ENCODE peak calls at places on chromosomes 5 and 9, in six cellular contexts. One of them, this sample, is unnamed.

GRCh38 chr9:86405926-86406325 is 51.7 kb upstream of the TUT7 start:
- DNase-seq in IMR-90: peak
- DNase-seq in mesendoderm: peak
- DNase-seq in mesenchymal stem cell: peak
- DNase-seq in H1: no peak
- DNase-seq in neuronal stem cell: no peak
- DNase-seq in this sample: no peak

GRCh38 chr5:115831163-115831768 is 10.1 kb downstream of the ATG12 start:
- DNase-seq in mesendoderm: peak
- DNase-seq in H1: no peak
- DNase-seq in mesenchymal stem cell: peak
- DNase-seq in neuronal stem cell: peak
- DNase-seq in IMR-90: peak
- DNase-seq in this sample: no peak

GRCh38 chr9:95317119-95317892 is at the start of gene FANCC:
- DNase-seq in mesenchymal stem cell: peak
- DNase-seq in neuronal stem cell: peak
- DNase-seq in mesendoderm: peak
- DNase-seq in H1: peak
- DNase-seq in IMR-90: peak
- DNase-seq in this sample: peak

GRCh38 chr9:37953775-37954437 is 50.0 kb upstream of the SLC25A51 start:
- DNase-seq in neuronal stem cell: no peak
- DNase-seq in mesendoderm: peak
- DNase-seq in IMR-90: peak
- DNase-seq in mesenchymal stem cell: peak
- DNase-seq in H1: no peak
- DNase-seq in this sample: no peak

GRCh38 chr9:121691890-121692289 is 40.5 kb downstream of the DAB2IP start:
- DNase-seq in mesenchymal stem cell: peak
- DNase-seq in H1: no peak
- DNase-seq in IMR-90: no peak
- DNase-seq in neuronal stem cell: no peak
- DNase-seq in mesendoderm: peak
- DNase-seq in this sample: no peak

GRCh38 chr5:145502906-145503305 is 332.2 kb downstream of the PRELID2 start:
- DNase-seq in mesenchymal stem cell: no peak
- DNase-seq in IMR-90: no peak
- DNase-seq in H1: no peak
- DNase-seq in neuronal stem cell: no peak
- DNase-seq in mesendoderm: no peak
- DNase-seq in this sample: no peak

GRCh38 chr9:110256392-110257096 is at the start of gene TXN:
- DNase-seq in mesenchymal stem cell: peak
- DNase-seq in IMR-90: peak
- DNase-seq in mesendoderm: peak
- DNase-seq in neuronal stem cell: peak
- DNase-seq in H1: peak
- DNase-seq in this sample: peak

GRCh38 chr9:101087426-101087825 is 58.9 kb downstream of the PLPPR1 start:
- DNase-seq in H1: no peak
- DNase-seq in mesendoderm: peak
- DNase-seq in neuronal stem cell: no peak
- DNase-seq in mesenchymal stem cell: no peak
- DNase-seq in IMR-90: no peak
- DNase-seq in this sample: no peak

GRCh38 chr5:140591747-140592372 is 27.2 kb downstream of the SLC35A4 start:
- DNase-seq in IMR-90: peak
- DNase-seq in mesendoderm: no peak
- DNase-seq in mesenchymal stem cell: peak
- DNase-seq in neuronal stem cell: no peak
- DNase-seq in H1: no peak
- DNase-seq in this sample: no peak

GRCh38 chr9:111389406-111389805 is 59.4 kb upstream of the OR2K2 start:
- DNase-seq in IMR-90: no peak
- DNase-seq in mesendoderm: no peak
- DNase-seq in mesenchymal stem cell: no peak
- DNase-seq in H1: no peak
- DNase-seq in neuronal stem cell: no peak
- DNase-seq in this sample: no peak

GRCh38 chr5:143164557-143164956 is 238.9 kb downstream of the NR3C1 start:
- DNase-seq in IMR-90: peak
- DNase-seq in mesendoderm: no peak
- DNase-seq in neuronal stem cell: no peak
- DNase-seq in H1: no peak
- DNase-seq in mesenchymal stem cell: no peak
- DNase-seq in this sample: no peak

GRCh38 chr5:171318026-171318425 is 9.0 kb downstream of the TLX3 start:
- DNase-seq in neuronal stem cell: no peak
- DNase-seq in IMR-90: no peak
- DNase-seq in mesenchymal stem cell: no peak
- DNase-seq in mesendoderm: peak
- DNase-seq in H1: no peak
- DNase-seq in this sample: peak

GRCh38 chr5:74953961-74954720 is 88.0 kb upstream of the FAM169A start:
- DNase-seq in mesendoderm: no peak
- DNase-seq in mesenchymal stem cell: peak
- DNase-seq in neuronal stem cell: no peak
- DNase-seq in IMR-90: peak
- DNase-seq in H1: no peak
- DNase-seq in this sample: no peak

GRCh38 chr5:84384604-84385575 is at the start of gene EDIL3:
- DNase-seq in mesendoderm: peak
- DNase-seq in neuronal stem cell: peak
- DNase-seq in mesenchymal stem cell: peak
- DNase-seq in IMR-90: peak
- DNase-seq in H1: no peak
- DNase-seq in this sample: peak
- H3K23ac ChIP-seq in mesendoderm: peak
- H3K23ac ChIP-seq in neuronal stem cell: no peak
- H3K23ac ChIP-seq in mesenchymal stem cell: no peak
- H3K23ac ChIP-seq in IMR-90: peak
- H3K23ac ChIP-seq in H1: no peak
- H3K23ac ChIP-seq in this sample: no peak

GRCh38 chr5:157115012-157115411 is 6.2 kb upstream of the HAVCR2 start:
- DNase-seq in neuronal stem cell: no peak
- DNase-seq in H1: no peak
- DNase-seq in IMR-90: no peak
- DNase-seq in mesendoderm: no peak
- DNase-seq in mesenchymal stem cell: no peak
- DNase-seq in this sample: no peak

GRCh38 chr5:157121709-157122108 is 12.9 kb upstream of the HAVCR2 start:
- DNase-seq in IMR-90: no peak
- DNase-seq in mesendoderm: no peak
- DNase-seq in neuronal stem cell: no peak
- DNase-seq in mesenchymal stem cell: no peak
- DNase-seq in H1: no peak
- DNase-seq in this sample: no peak

GRCh38 chr5:157116483-157116954 is 7.7 kb upstream of the HAVCR2 start:
- DNase-seq in neuronal stem cell: no peak
- DNase-seq in mesenchymal stem cell: no peak
- DNase-seq in mesendoderm: no peak
- DNase-seq in H1: no peak
- DNase-seq in IMR-90: no peak
- DNase-seq in this sample: no peak

GRCh38 chr5:157115502-157115901 is 6.7 kb upstream of the HAVCR2 start:
- DNase-seq in mesendoderm: no peak
- DNase-seq in neuronal stem cell: no peak
- DNase-seq in IMR-90: no peak
- DNase-seq in H1: no peak
- DNase-seq in mesenchymal stem cell: no peak
- DNase-seq in this sample: no peak

GRCh38 chr5:157120102-157120501 is 11.3 kb upstream of the HAVCR2 start:
- DNase-seq in mesendoderm: no peak
- DNase-seq in neuronal stem cell: no peak
- DNase-seq in H1: no peak
- DNase-seq in mesenchymal stem cell: no peak
- DNase-seq in IMR-90: no peak
- DNase-seq in this sample: no peak
- H2BK15ac ChIP-seq in mesendoderm: no peak
- H2BK15ac ChIP-seq in neuronal stem cell: no peak
- H2BK15ac ChIP-seq in H1: no peak
- H2BK15ac ChIP-seq in mesenchymal stem cell: no peak
- H2BK15ac ChIP-seq in IMR-90: no peak
- H2BK15ac ChIP-seq in this sample: no peak

GRCh38 chr5:131436081-131436480 is 172.2 kb downstream of the CDC42SE2 start:
- DNase-seq in mesendoderm: no peak
- DNase-seq in H1: no peak
- DNase-seq in IMR-90: no peak
- DNase-seq in neuronal stem cell: no peak
- DNase-seq in mesenchymal stem cell: no peak
- DNase-seq in this sample: no peak
- H3K23ac ChIP-seq in mesendoderm: no peak
- H3K23ac ChIP-seq in H1: no peak
- H3K23ac ChIP-seq in IMR-90: peak
- H3K23ac ChIP-seq in neuronal stem cell: no peak
- H3K23ac ChIP-seq in mesenchymal stem cell: no peak
- H3K23ac ChIP-seq in this sample: no peak

GRCh38 chr9:124366476-124367220 is 48.6 kb downstream of the PSMB7 start:
- DNase-seq in mesendoderm: no peak
- DNase-seq in mesenchymal stem cell: peak
- DNase-seq in IMR-90: peak
- DNase-seq in H1: no peak
- DNase-seq in neuronal stem cell: no peak
- DNase-seq in this sample: no peak

GRCh38 chr9:124369236-124369797 is 45.9 kb downstream of the PSMB7 start:
- DNase-seq in IMR-90: no peak
- DNase-seq in mesendoderm: no peak
- DNase-seq in H1: no peak
- DNase-seq in neuronal stem cell: no peak
- DNase-seq in mesenchymal stem cell: no peak
- DNase-seq in this sample: no peak

GRCh38 chr9:124372038-124372437 is 43.2 kb downstream of the PSMB7 start:
- DNase-seq in IMR-90: peak
- DNase-seq in mesendoderm: no peak
- DNase-seq in mesenchymal stem cell: no peak
- DNase-seq in neuronal stem cell: no peak
- DNase-seq in H1: no peak
- DNase-seq in this sample: no peak

GRCh38 chr9:124371183-124371582 is 44.1 kb downstream of the PSMB7 start:
- DNase-seq in neuronal stem cell: no peak
- DNase-seq in mesendoderm: no peak
- DNase-seq in IMR-90: peak
- DNase-seq in mesenchymal stem cell: peak
- DNase-seq in H1: no peak
- DNase-seq in this sample: no peak

GRCh38 chr9:124368692-124369091 is 46.5 kb downstream of the PSMB7 start:
- DNase-seq in H1: no peak
- DNase-seq in mesendoderm: no peak
- DNase-seq in IMR-90: no peak
- DNase-seq in neuronal stem cell: no peak
- DNase-seq in mesenchymal stem cell: no peak
- DNase-seq in this sample: no peak
- H2BK15ac ChIP-seq in H1: no peak
- H2BK15ac ChIP-seq in mesendoderm: no peak
- H2BK15ac ChIP-seq in IMR-90: no peak
- H2BK15ac ChIP-seq in neuronal stem cell: no peak
- H2BK15ac ChIP-seq in mesenchymal stem cell: no peak
- H2BK15ac ChIP-seq in this sample: no peak

DNA sequence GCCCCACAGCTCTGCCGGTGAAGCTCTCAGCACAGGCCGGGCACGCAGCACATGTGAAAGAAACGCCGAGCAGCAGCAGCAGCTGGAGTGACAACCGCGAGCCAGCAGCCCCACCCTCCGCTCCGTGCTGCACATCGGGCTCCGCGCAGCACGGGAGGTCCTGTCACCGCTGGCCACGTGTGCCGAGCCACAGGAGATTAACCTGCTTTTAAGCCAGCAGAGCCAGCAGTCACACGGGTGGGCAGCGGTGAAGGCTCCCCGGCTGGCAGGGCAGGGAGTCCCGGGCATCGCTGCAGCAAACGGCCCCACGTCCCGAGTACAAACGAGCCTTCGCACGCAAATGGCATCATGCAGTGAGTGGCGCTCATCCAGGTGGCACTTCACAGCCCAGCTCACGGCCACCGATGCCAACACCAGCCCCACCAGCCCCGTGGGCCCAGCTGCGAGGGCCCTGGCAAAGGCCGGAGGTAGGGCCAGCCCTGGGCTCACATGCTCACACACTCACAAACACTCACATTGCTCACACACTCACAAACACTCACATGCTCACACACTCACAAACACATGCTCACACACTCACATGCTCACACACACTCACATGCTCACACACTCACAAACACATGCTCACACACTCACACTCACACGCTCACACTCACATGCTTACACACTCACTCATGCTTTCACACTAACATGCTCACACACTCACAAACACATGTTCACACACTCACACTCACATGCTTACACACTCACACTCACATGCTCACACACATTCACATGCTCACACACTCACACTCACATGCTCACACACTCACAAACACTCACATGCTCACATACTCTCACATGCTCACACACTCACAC is 11.1 kb downstream of the CCDC187 start:
- DNase-seq in mesenchymal stem cell: no peak
- DNase-seq in mesendoderm: no peak
- DNase-seq in IMR-90: no peak
- DNase-seq in H1: no peak
- DNase-seq in neuronal stem cell: no peak
- DNase-seq in this sample: no peak
- H3K23ac ChIP-seq in mesenchymal stem cell: no peak
- H3K23ac ChIP-seq in mesendoderm: no peak
- H3K23ac ChIP-seq in IMR-90: no peak
- H3K23ac ChIP-seq in H1: peak
- H3K23ac ChIP-seq in neuronal stem cell: peak
- H3K23ac ChIP-seq in this sample: no peak

This sample was measured in H9.